ENCODE peak calls at places on chromosomes 4 and X, in nine cellular contexts. I is HS-5, W is iPS-NIHi11, B is hippocampal formation, P is GM12878, Q is NCI-H146, A is lower leg skin, R is omental fat pad, O is adrenal gland. E is an unnamed sample.

GRCh38 chrX:18151661-18152060 is 69.0 kb downstream of the BEND2 start:
- DNase-seq in I (no peak), W (no peak), B (no peak), P (no peak), Q (no peak), A (no peak), R (no peak), O (no peak), E (no peak)

GRCh38 chrX:40964008-40964407 is 121.2 kb upstream of the USP9X start:
- DNase-seq in I (no peak), W (no peak), B (no peak), P (no peak), Q (no peak), A (no peak), R (no peak), O (no peak), E (no peak)

GRCh38 chrX:24380273-24381036 is 20.0 kb downstream of the SUPT20HL1 start:
- DNase-seq in I (no peak), W (no peak), B (no peak), P (no peak), Q (peak), A (no peak), R (no peak), O (no peak), E (no peak)

GRCh38 chr4:89222171-89222570 is 85.4 kb downstream of the GPRIN3 start:
- DNase-seq in I (peak), W (no peak), B (no peak), P (peak), Q (peak), A (no peak), R (no peak), O (no peak), E (no peak)

GRCh38 chr4:146450524-146450923 is 71.2 kb downstream of the SLC10A7 start:
- DNase-seq in I (no peak), W (no peak), B (no peak), P (no peak), Q (no peak), A (no peak), R (no peak), O (no peak), E (no peak)

GRCh38 chr4:182648766-182649165 is 268.4 kb downstream of the DCTD start:
- DNase-seq in I (no peak), W (no peak), B (no peak), P (no peak), Q (no peak), A (no peak), R (no peak), O (no peak), E (no peak)

GRCh38 chr4:160514126-160514525 is 1411.2 kb downstream of the RAPGEF2 start:
- DNase-seq in I (no peak), W (no peak), B (no peak), P (no peak), Q (no peak), A (no peak), R (no peak), O (no peak), E (no peak)

GRCh38 chr4:148557793-148558192 is 115.6 kb upstream of the NR3C2 start:
- DNase-seq in I (no peak), W (no peak), B (no peak), P (no peak), Q (no peak), A (no peak), R (no peak), O (no peak), E (no peak)

GRCh38 chrX:153620576-153620975 is 21.6 kb upstream of the CCNQ start:
- DNase-seq in I (no peak), W (no peak), B (no peak), P (no peak), Q (no peak), A (no peak), R (no peak), O (no peak), E (no peak)

GRCh38 chr4:81565137-81565870 is 93.6 kb upstream of the RASGEF1B start:
- DNase-seq in I (no peak), W (peak), B (peak), P (no peak), Q (peak), A (peak), R (peak), O (peak), E (no peak)

GRCh38 chrX:63884821-63885790 is 100.1 kb upstream of the ARHGEF9 start:
- DNase-seq in I (no peak), W (no peak), B (no peak), P (no peak), Q (no peak), A (no peak), R (no peak), O (no peak), E (no peak)

GRCh38 chr4:6731301-6731641 is 15.3 kb downstream of the BLOC1S4 start:
- DNase-seq in I (no peak), W (no peak), B (no peak), P (no peak), Q (no peak), A (no peak), R (no peak), O (no peak), E (no peak)

GRCh38 chrX:120604359-120604782 is 470 bp downstream of the MCTS1 start:
- DNase-seq in I (peak), W (peak), B (no peak), P (no peak), Q (peak), A (no peak), R (no peak), O (peak), E (no peak)

GRCh38 chr4:129213692-129214091 is 117.7 kb downstream of the C4orf33 start:
- DNase-seq in I (no peak), W (no peak), B (no peak), P (no peak), Q (no peak), A (no peak), R (no peak), O (no peak), E (no peak)

GRCh38 chr4:70801265-70801809 is 38.4 kb downstream of the GRSF1 start:
- DNase-seq in I (no peak), W (no peak), B (no peak), P (no peak), Q (no peak), A (no peak), R (no peak), O (no peak), E (no peak)

GRCh38 chr4:40402556-40402955 is 67.4 kb downstream of the CHRNA9 start:
- DNase-seq in I (no peak), W (no peak), B (no peak), P (no peak), Q (no peak), A (no peak), R (no peak), O (no peak), E (no peak)

GRCh38 chr4:1234811-1235292 is 14.1 kb downstream of the CTBP1 start:
- DNase-seq in I (no peak), W (peak), B (no peak), P (no peak), Q (no peak), A (no peak), R (no peak), O (peak), E (no peak)

GRCh38 chr4:181150173-181150572 is 1093.0 kb upstream of the TENM3 start:
- DNase-seq in I (no peak), W (peak), B (no peak), P (no peak), Q (peak), A (no peak), R (no peak), O (no peak), E (no peak)

GRCh38 chr4:108192056-108192455 is 23.3 kb upstream of the LEF1 start:
- DNase-seq in I (no peak), W (no peak), B (no peak), P (no peak), Q (no peak), A (no peak), R (no peak), O (no peak), E (peak)

GRCh38 chr4:68904786-68905185 is 46.8 kb downstream of the UGT2A3 start:
- DNase-seq in I (no peak), W (peak), B (no peak), P (peak), Q (peak), A (no peak), R (no peak), O (no peak), E (no peak)

GRCh38 chr4:26964512-26964911 is 103.9 kb downstream of the STIM2 start:
- DNase-seq in I (no peak), W (no peak), B (no peak), P (no peak), Q (no peak), A (no peak), R (no peak), O (no peak), E (no peak)

GRCh38 chr4:109826719-109827118 is 1.1 kb upstream of the RRH start:
- DNase-seq in I (no peak), W (no peak), B (no peak), P (no peak), Q (no peak), A (no peak), R (no peak), O (no peak), E (no peak)

GRCh38 chr4:39096847-39097246 is 34.8 kb downstream of the KLHL5 start:
- DNase-seq in I (no peak), W (no peak), B (no peak), P (no peak), Q (no peak), A (no peak), R (no peak), O (no peak), E (no peak)

GRCh38 chrX:15206306-15206705 is 63.6 kb downstream of the ASB9 start:
- DNase-seq in I (no peak), W (no peak), B (no peak), P (no peak), Q (peak), A (no peak), R (no peak), O (no peak), E (no peak)

GRCh38 chr4:79820427-79820826 is 252.6 kb downstream of the ANTXR2 start:
- DNase-seq in I (no peak), W (no peak), B (no peak), P (no peak), Q (no peak), A (no peak), R (no peak), O (no peak), E (no peak)

GRCh38 chr4:138953962-138954371 is 61.6 kb upstream of the NOCT start:
- DNase-seq in I (peak), W (no peak), B (no peak), P (no peak), Q (no peak), A (peak), R (no peak), O (no peak), E (no peak)

GRCh38 chrX:15441464-15441863 is 51.7 kb downstream of the PIR start:
- DNase-seq in I (no peak), W (no peak), B (no peak), P (no peak), Q (no peak), A (no peak), R (no peak), O (no peak), E (no peak)

GRCh38 chr4:182179751-182180150 is 63.5 kb upstream of the TENM3 start:
- DNase-seq in I (no peak), W (no peak), B (no peak), P (no peak), Q (no peak), A (no peak), R (no peak), O (no peak), E (no peak)

GRCh38 chrX:115898382-115899001 is 272.1 kb upstream of the AGTR2 start:
- DNase-seq in I (no peak), W (peak), B (peak), P (no peak), Q (peak), A (no peak), R (peak), O (peak), E (no peak)

GRCh38 chr4:17057035-17057434 is 158.6 kb upstream of the LDB2 start:
- DNase-seq in I (no peak), W (no peak), B (no peak), P (no peak), Q (no peak), A (no peak), R (no peak), O (no peak), E (no peak)